ENCODE peak calls at places on chromosomes 2 and 18, in six cellular contexts. P, R, Q, E, J and D are unnamed samples. For H3K27me3, the result is how much of the 10 kb centered on the place peaks cover.

GRCh38 chr2:10550206-10551001 is 102.3 kb upstream of the ODC1 start:
- DNase-seq in Q (no peak), R (peak), J (no peak), E (no peak), P (no peak), D (no peak)

GRCh38 chr2:236642584-236643291 is 73.1 kb downstream of the ACKR3 start:
- DNase-seq in R (peak), E (peak), P (peak), Q (peak), J (peak), D (peak)

GRCh38 chr18:74166397-74166796 is 18.1 kb downstream of the TIMM21 start:
- DNase-seq in P (no peak), Q (no peak), J (no peak), E (no peak), R (no peak), D (no peak)

GRCh38 chr2:157905092-157905491 is 29.0 kb upstream of the ACVR1 start:
- DNase-seq in P (no peak), E (no peak), Q (no peak), R (no peak), J (no peak), D (no peak)

GRCh38 chr18:48766487-48766886 is 184.3 kb downstream of the SMAD7 start:
- DNase-seq in Q (no peak), E (no peak), J (peak), R (no peak), P (no peak), D (no peak)

GRCh38 chr2:101479328-101479727 is 4.4 kb upstream of the RFX8 start:
- DNase-seq in J (no peak), R (no peak), Q (no peak), P (no peak), E (no peak), D (no peak)

GRCh38 chr2:192148241-192148619 is 46.5 kb downstream of the TMEFF2 start:
- DNase-seq in R (no peak), Q (no peak), P (no peak), J (no peak), E (no peak), D (no peak)

GRCh38 chr2:26203091-26203490 is 30.2 kb downstream of the GAREM2 start:
- DNase-seq in R (no peak), E (no peak), Q (no peak), J (no peak), P (no peak), D (no peak)

GRCh38 chr2:180679693-180680092 is 300.7 kb upstream of the UBE2E3 start:
- DNase-seq in Q (peak), R (no peak), J (no peak), E (no peak), P (no peak), D (no peak)

GRCh38 chr18:45335644-45336043 is 279.6 kb upstream of the SLC14A2 start:
- DNase-seq in P (no peak), E (peak), J (no peak), R (no peak), Q (peak), D (no peak)

GRCh38 chr2:163011035-163011434 is 172.5 kb upstream of the KCNH7 start:
- DNase-seq in Q (no peak), E (no peak), R (no peak), J (no peak), P (no peak), D (no peak)

GRCh38 chr2:42100696-42101585 is 53.1 kb downstream of the PKDCC start:
- DNase-seq in R (peak), Q (peak), E (no peak), J (peak), P (peak), D (peak)

GRCh38 chr2:33437297-33437696 is 39.2 kb upstream of the RASGRP3 start:
- DNase-seq in J (no peak), E (peak), Q (no peak), R (no peak), P (no peak), D (no peak)

GRCh38 chr2:225620227-225620626 is 220.7 kb downstream of the NYAP2 start:
- DNase-seq in R (no peak), J (no peak), E (no peak), P (no peak), Q (no peak), D (no peak)

GRCh38 chr2:27378096-27378808 is 2.3 kb downstream of the ZNF513 start:
- DNase-seq in R (peak), P (no peak), J (peak), Q (peak), E (no peak), D (no peak)

GRCh38 chr2:216583157-216583556 is 50.1 kb upstream of the IGFBP2 start:
- DNase-seq in Q (no peak), J (no peak), E (peak), P (no peak), R (no peak), D (no peak)

GRCh38 chr2:28979041-28979440 is 2.1 kb upstream of the TOGARAM2 start:
- DNase-seq in P (no peak), E (no peak), J (no peak), Q (no peak), R (no peak), D (no peak)

DNA sequence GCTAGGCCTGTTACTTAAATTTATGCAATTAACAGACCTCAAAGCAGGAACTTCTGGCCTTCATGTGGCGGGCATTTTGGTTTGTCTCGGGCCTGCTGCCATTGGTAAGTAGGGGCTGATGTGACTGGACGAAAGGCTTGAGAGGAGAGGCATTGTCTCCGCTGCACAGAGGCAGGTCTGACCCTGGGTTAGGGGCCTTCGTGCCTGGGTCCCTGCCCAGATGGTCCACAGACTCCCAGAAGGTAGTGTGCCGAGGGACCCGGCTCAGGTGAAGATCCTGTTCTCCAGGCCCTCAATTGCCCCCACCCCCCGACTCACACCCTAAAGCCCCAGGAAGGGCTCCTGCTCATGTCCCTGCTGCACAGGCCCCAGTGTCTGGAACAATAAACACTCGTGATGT is 764.9 kb downstream of the TMEM182 start:
- DNase-seq in Q (no peak), R (no peak), E (no peak), J (peak), P (no peak), D (no peak)
- H3K27ac ChIP-seq in Q (no peak), R (no peak), E (no peak), J (no peak), P (no peak), D (no peak)

GRCh38 chr2:130824492-130825061 is 12.1 kb upstream of the ARHGEF4 start:
- DNase-seq in Q (no peak), R (no peak), E (peak), P (no peak), J (no peak), D (no peak)
- H3K27me3 ChIP-seq in Q (under half), R (under half), E (under half), P (under half), J (under half), D (under half)

GRCh38 chr2:74281141-74281540 is 62.1 kb downstream of the SLC4A5 start:
- DNase-seq in J (no peak), E (no peak), R (no peak), P (no peak), Q (no peak), D (no peak)
- H3K27ac ChIP-seq in J (no peak), E (no peak), R (no peak), P (no peak), Q (no peak), D (no peak)

GRCh38 chr2:85751627-85752026 is 2.2 kb upstream of the ATOH8 start:
- DNase-seq in R (no peak), Q (no peak), J (no peak), E (no peak), P (no peak), D (no peak)

GRCh38 chr2:85750509-85751299 is 3.1 kb upstream of the ATOH8 start:
- DNase-seq in J (peak), E (peak), P (peak), R (peak), Q (peak), D (peak)

GRCh38 chr2:85748948-85749875 is 4.6 kb upstream of the ATOH8 start:
- DNase-seq in Q (no peak), R (no peak), E (no peak), P (no peak), J (peak), D (no peak)

GRCh38 chr2:85753035-85753524 is 711 bp upstream of the ATOH8 start:
- DNase-seq in R (no peak), P (no peak), J (no peak), E (no peak), Q (no peak), D (no peak)

GRCh38 chr2:85751300-85751575 is 2.6 kb upstream of the ATOH8 start:
- DNase-seq in P (no peak), J (no peak), Q (no peak), E (no peak), R (no peak), D (no peak)
- H3K27me3 ChIP-seq in P (under half), J (under half), Q (under half), E (under half), R (under half), D (under half)

DNA sequence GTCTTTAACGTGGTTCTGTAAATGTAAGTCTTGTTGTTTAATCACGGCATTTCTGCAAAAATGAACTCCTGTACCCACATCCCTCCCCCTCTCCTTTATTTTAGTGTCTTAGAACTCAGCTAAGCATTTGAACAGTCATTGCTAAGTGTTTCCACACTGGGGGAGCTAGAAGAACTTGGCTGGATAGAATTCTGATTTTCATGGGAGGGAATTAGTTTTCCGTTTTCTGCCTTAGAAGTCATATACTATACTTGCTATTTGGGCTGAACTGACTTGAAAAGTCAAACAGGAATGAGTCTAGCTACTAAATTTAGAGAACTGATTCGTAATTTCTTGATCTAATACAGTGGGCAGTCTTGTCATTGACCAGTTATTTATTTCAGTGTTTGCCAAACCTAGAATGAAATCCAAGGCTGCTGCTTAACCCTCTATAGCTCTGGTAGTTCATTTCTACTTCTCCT is 61.1 kb downstream of the FMNL2 start:
- DNase-seq in Q (no peak), E (no peak), R (no peak), P (no peak), J (no peak), D (no peak)
- H3K27ac ChIP-seq in Q (no peak), E (no peak), R (peak), P (no peak), J (no peak), D (peak)

DNA sequence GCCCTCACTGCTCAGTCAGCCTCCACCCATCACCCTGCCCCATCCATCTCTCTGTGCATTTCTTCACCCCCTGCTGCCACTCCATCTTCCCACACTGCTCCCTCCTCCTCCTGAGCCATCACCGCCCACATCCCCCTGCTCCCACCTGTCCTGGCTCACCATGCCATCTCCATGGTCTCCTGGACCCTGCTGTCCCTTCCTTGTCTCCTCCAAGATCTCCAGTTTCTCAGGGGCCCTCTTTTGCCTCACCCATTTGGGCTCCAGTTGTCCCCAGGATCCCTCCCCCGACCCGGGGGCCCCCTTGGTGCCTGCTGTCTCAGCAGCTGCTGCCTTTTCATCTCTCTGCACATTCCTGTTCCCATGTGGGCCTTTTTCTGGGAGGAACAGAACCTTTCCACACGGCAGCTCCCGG is 10.6 kb downstream of the SPEG start:
- DNase-seq in Q (no peak), E (no peak), R (no peak), J (no peak), P (no peak), D (no peak)
- H3K27me3 ChIP-seq in Q (under half), E (under half), R (under half), J (half or more), P (under half), D (half or more)

GRCh38 chr18:56696966-56697365 is 45.8 kb downstream of the WDR7 start:
- DNase-seq in E (peak), P (no peak), J (no peak), Q (no peak), R (no peak), D (no peak)
- H3K27ac ChIP-seq in E (no peak), P (no peak), J (no peak), Q (no peak), R (no peak), D (no peak)